ENCODE peak calls at places on chromosomes 4 and X, in seven cellular contexts. K, J, F, O, E, C and W are unnamed samples.

GRCh38 chr4:40254961-40255721 is 58.3 kb downstream of the RHOH start:
- DNase-seq in K (no peak), J (no peak), F (peak), O (peak), E (no peak), C (no peak), W (no peak)

GRCh38 chr4:15303052-15303641 is 124.7 kb upstream of the C1QTNF7 start:
- DNase-seq in K (no peak), J (peak), F (peak), O (peak), E (no peak), C (no peak), W (peak)

GRCh38 chr4:17358236-17358635 is 153.7 kb downstream of the QDPR start:
- DNase-seq in K (no peak), J (no peak), F (no peak), O (no peak), E (no peak), C (no peak), W (no peak)

GRCh38 chr4:75637827-75638226 is 7.5 kb upstream of the CDKL2 start:
- DNase-seq in K (no peak), J (no peak), F (no peak), O (no peak), E (no peak), C (no peak), W (no peak)

GRCh38 chr4:36243355-36244256 is 708 bp downstream of the ARAP2 start:
- DNase-seq in K (peak), J (peak), F (no peak), O (peak), E (no peak), C (peak), W (peak)

GRCh38 chr4:175308236-175308635 is 390.1 kb downstream of the ADAM29 start:
- DNase-seq in K (no peak), J (no peak), F (peak), O (peak), E (no peak), C (no peak), W (peak)

GRCh38 chr4:173404296-173404865 is 5.5 kb upstream of the SCRG1 start:
- DNase-seq in K (no peak), J (no peak), F (no peak), O (no peak), E (no peak), C (no peak), W (no peak)

GRCh38 chr4:1194028-1194900 is 21.9 kb upstream of the SPON2 start:
- DNase-seq in K (peak), J (no peak), F (peak), O (peak), E (peak), C (peak), W (peak)

GRCh38 chr4:168411318-168412150 is 68.8 kb downstream of the DDX60L start:
- DNase-seq in K (no peak), J (no peak), F (no peak), O (peak), E (no peak), C (no peak), W (no peak)

GRCh38 chr4:8726344-8726851 is 133.8 kb downstream of the CPZ start:
- DNase-seq in K (peak), J (no peak), F (no peak), O (no peak), E (no peak), C (no peak), W (no peak)

GRCh38 chr4:4299006-4299405 is 9.0 kb downstream of the ZBTB49 start:
- DNase-seq in K (no peak), J (no peak), F (no peak), O (no peak), E (no peak), C (no peak), W (no peak)

GRCh38 chr4:4477796-4478195 is 64.1 kb downstream of the STX18 start:
- DNase-seq in K (no peak), J (no peak), F (no peak), O (no peak), E (no peak), C (no peak), W (no peak)

GRCh38 chrX:9614016-9614415 is 149.2 kb downstream of the TBL1X start:
- DNase-seq in K (no peak), J (no peak), F (peak), O (peak), E (no peak), C (no peak), W (peak)

GRCh38 chrX:115616943-115617563 is 56.1 kb downstream of the PLS3 start:
- DNase-seq in K (no peak), J (peak), F (peak), O (peak), E (peak), C (no peak), W (peak)

GRCh38 chr4:90951037-90951436 is 823.8 kb downstream of the CCSER1 start:
- DNase-seq in K (peak), J (peak), F (no peak), O (peak), E (no peak), C (no peak), W (no peak)